ENCODE peak calls at places on chromosomes 7 and 10, in four cellular contexts. Q, A, F and C are unnamed samples.

GRCh38 chr10:73894245-73894971 is 16.5 kb upstream of the PLAU start:
- DNase-seq in Q (no peak), A (peak; percentile 98), F (no peak), C (no peak)

GRCh38 chr10:70158113-70158512 is 11.6 kb upstream of the TYSND1 start:
- DNase-seq in Q (no peak), A (no peak), F (no peak), C (no peak)

GRCh38 chr7:157470699-157471098 is 133.9 kb downstream of the DNAJB6 start:
- DNase-seq in Q (no peak), A (no peak), F (no peak), C (no peak)

GRCh38 chr10:26959841-26960240 is 99.1 kb upstream of the ABI1 start:
- DNase-seq in Q (no peak), A (no peak), F (no peak), C (no peak)

GRCh38 chr10:93074137-93074596 is 474 bp downstream of the CYP26A1 start:
- DNase-seq in Q (no peak), A (no peak), F (no peak), C (no peak)

GRCh38 chr7:19958309-19958896 is 185.0 kb upstream of the TMEM196 start:
- DNase-seq in Q (no peak), A (peak; percentile 93), F (no peak), C (no peak)

GRCh38 chr7:29106128-29106988 is 40.0 kb downstream of the CPVL start:
- DNase-seq in Q (no peak), A (peak; percentile 55), F (peak; percentile 57), C (no peak)

GRCh38 chr10:86327954-86328705 is 38.5 kb downstream of the GRID1 start:
- DNase-seq in Q (no peak), A (no peak), F (no peak), C (no peak)

GRCh38 chr7:38909870-38910269 is 879 bp upstream of the VPS41 start:
- DNase-seq in Q (no peak), A (no peak), F (no peak), C (no peak)

GRCh38 chr10:11685787-11686218 is 56.4 kb upstream of the ECHDC3 start:
- DNase-seq in Q (peak; percentile 70), A (peak; percentile 80), F (peak; percentile 92), C (no peak)

GRCh38 chr10:115539142-115539762 is 446.1 kb downstream of the ATRNL1 start:
- DNase-seq in Q (no peak), A (no peak), F (no peak), C (no peak)

GRCh38 chr10:131391991-131392390 is 80.5 kb upstream of the TCERG1L start:
- DNase-seq in Q (no peak), A (no peak), F (no peak), C (no peak)

GRCh38 chr10:58701398-58702135 is 188.9 kb downstream of the BICC1 start:
- DNase-seq in Q (no peak), A (peak; percentile 86), F (peak; percentile 27), C (no peak)

GRCh38 chr10:14384096-14384730 is 53.5 kb upstream of the FRMD4A start:
- DNase-seq in Q (no peak), A (peak; percentile 65), F (no peak), C (no peak)

DNA sequence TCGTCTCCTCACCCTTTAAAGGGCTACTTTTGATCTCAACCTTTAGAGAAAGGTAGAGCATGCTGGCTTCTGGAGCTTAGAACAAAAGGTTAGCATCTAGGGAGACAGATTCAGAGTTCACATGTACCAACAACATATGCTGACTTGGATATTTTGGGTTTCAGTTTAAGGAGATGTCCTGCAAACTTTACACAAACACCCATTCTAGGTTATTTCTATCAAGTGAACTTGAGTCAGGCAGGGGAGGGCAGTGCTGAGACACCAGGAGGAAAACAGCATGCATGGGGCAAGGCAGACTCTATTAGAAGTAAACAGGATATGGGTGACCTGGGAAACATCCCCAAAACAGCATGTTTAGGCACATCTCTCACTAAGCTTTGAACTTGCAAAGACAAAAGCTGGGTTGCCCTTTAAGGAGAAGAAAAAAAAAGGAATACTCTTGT is 43.8 kb downstream of the ARL4A start:
- DNase-seq in Q (peak; percentile 18), A (no peak), F (no peak), C (no peak)
- TF ChIP-seq CTCF in Q (no peak), A (no peak), F (no peak), C (no peak)

DNA sequence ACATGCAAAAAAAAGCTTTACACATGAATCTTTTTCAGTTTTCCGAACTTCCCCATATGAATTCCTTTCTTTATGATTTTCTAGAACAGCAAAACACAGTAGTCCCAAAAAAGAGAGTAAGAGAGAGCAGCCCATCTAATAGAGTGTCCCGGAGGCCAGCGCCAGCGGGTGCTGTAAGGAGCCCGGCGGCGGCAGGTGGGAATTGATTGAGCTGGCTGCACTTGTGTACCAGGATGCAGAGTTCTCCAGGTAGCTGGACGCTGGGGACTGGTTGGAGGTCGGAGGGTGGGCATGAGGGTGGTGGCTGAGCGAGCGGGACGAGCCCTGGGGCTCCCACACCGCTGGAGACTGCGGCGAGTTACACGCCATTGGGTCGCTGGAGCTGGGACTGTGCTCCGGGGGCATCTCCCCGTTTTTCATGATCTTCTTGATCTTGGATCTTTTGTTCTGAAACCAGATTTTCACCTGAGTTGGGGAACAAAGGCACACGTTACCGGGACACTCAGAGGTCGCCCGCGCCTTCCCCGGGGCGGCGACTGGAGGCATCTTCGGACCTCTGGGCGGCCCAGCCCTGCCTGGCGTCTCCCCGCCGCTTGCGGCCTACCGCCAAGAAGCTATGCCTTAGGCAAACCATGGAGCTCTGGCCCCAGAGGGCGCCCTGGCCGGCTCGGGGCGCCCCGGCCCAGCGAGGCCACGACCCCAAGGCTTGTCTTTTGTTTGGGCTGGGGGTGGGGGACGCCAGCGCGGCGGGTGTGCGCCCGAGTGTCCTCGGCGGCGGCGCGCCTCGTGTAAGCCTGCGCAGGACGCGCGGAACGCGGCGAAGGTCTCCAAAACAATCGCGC is 3.8 kb downstream of the DLX5 start:
- DNase-seq in Q (no peak), A (no peak), F (no peak), C (peak; percentile 74)
- H3K9me3 ChIP-seq in Q (no peaks in the 10 kb centered on the region), A (no peaks in the 10 kb centered on the region), F (no peaks in the 10 kb centered on the region), C (no peaks in the 10 kb centered on the region)

DNA sequence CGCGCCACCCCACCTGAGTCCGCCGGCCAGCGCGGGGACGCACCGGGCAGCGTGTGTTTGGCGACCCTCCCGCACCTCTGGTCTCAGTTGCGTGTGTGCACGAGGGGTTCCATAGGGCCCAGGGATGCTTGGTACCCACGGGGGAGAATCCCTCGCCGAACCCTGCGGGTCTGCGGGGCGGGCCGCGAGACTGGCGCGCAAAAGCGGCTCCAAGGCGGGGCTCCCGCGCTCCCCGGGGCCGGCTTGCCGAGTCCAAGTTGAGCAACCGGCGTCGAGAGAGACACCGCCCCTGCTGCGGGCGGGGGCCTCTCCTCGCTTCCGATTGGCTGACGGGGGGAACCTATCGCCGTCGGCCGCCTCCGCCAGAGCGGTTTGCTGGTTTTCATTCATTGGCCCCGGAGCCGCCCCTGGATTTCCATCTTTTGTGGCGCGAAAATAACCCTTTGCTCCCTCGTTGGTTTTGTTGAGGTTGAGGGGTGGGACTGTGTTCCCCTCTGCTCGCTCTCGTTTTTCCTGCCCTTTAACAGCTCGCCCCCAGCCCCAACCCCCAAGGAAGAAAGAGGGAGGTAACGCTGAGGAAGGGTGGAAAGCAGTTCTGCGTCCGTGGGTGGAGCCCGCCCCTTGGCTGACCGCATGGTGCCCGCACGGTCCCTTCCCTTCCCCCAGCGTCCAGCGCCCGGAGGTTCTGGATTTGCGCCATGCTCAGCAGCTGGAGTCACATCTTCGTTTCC is 4.0 kb upstream of the IGF2BP3 start:
- DNase-seq in Q (peak; percentile 35), A (peak; percentile 94), F (peak; percentile 91), C (peak; percentile 94)
- H3K4me3 ChIP-seq in Q (no peak overlapping the region), A (peak overlapping the region; percentile 59), F (peak overlapping the region; percentile 34), C (peak overlapping the region; percentile 48)

GRCh38 chr10:13161267-13162012 is at the start of gene MCM10:
- DNase-seq in Q (peak; percentile 98), A (peak; percentile 99), F (peak; percentile 99), C (peak; percentile 96)
- TF ChIP-seq CTCF in Q (peak; percentile 96), A (peak; percentile 72), F (peak; percentile 83), C (peak; percentile 80)